ENCODE peak calls at places on chromosomes 5 and 9, in six cellular contexts. One of them, this sample, is unnamed.

GRCh38 chr9:2876320-2876719 is 32.4 kb upstream of the PUM3 start:
- DNase-seq in activated CD8-positive, alpha-beta memory T cell treated with anti-CD3 and anti-CD28 coated beads for 24 hours: no peak
- DNase-seq in CD4-positive, alpha-beta T cell: no peak
- DNase-seq in Calu3: no peak
- DNase-seq in HTR-8/SVneo: no peak
- DNase-seq in substantia nigra: no peak
- DNase-seq in this sample: no peak

GRCh38 chr5:113357696-113358476 is 76.9 kb downstream of the TSSK1B start:
- DNase-seq in activated CD8-positive, alpha-beta memory T cell treated with anti-CD3 and anti-CD28 coated beads for 24 hours: no peak
- DNase-seq in CD4-positive, alpha-beta T cell: no peak
- DNase-seq in Calu3: no peak
- DNase-seq in HTR-8/SVneo: no peak
- DNase-seq in substantia nigra: no peak
- DNase-seq in this sample: no peak

GRCh38 chr5:131521252-131521651 is 113.8 kb downstream of the RAPGEF6 start:
- DNase-seq in activated CD8-positive, alpha-beta memory T cell treated with anti-CD3 and anti-CD28 coated beads for 24 hours: no peak
- DNase-seq in CD4-positive, alpha-beta T cell: no peak
- DNase-seq in Calu3: no peak
- DNase-seq in HTR-8/SVneo: peak; percentile 10
- DNase-seq in substantia nigra: no peak
- DNase-seq in this sample: peak; percentile 49

GRCh38 chr9:120531683-120532300 is 48.2 kb downstream of the CDK5RAP2 start:
- DNase-seq in activated CD8-positive, alpha-beta memory T cell treated with anti-CD3 and anti-CD28 coated beads for 24 hours: no peak
- DNase-seq in CD4-positive, alpha-beta T cell: no peak
- DNase-seq in Calu3: peak; percentile 30
- DNase-seq in HTR-8/SVneo: peak; percentile 10
- DNase-seq in substantia nigra: no peak
- DNase-seq in this sample: no peak

GRCh38 chr9:105067895-105068580 is 140.1 kb upstream of the ABCA1 start:
- DNase-seq in activated CD8-positive, alpha-beta memory T cell treated with anti-CD3 and anti-CD28 coated beads for 24 hours: no peak
- DNase-seq in CD4-positive, alpha-beta T cell: no peak
- DNase-seq in Calu3: no peak
- DNase-seq in HTR-8/SVneo: no peak
- DNase-seq in substantia nigra: no peak
- DNase-seq in this sample: peak; percentile 61

GRCh38 chr9:124290053-124290581 is 32.4 kb downstream of the NEK6 start:
- DNase-seq in activated CD8-positive, alpha-beta memory T cell treated with anti-CD3 and anti-CD28 coated beads for 24 hours: no peak
- DNase-seq in CD4-positive, alpha-beta T cell: no peak
- DNase-seq in Calu3: no peak
- DNase-seq in HTR-8/SVneo: no peak
- DNase-seq in substantia nigra: no peak
- DNase-seq in this sample: no peak

GRCh38 chr5:175593794-175594193 is 64.1 kb upstream of the HRH2 start:
- DNase-seq in activated CD8-positive, alpha-beta memory T cell treated with anti-CD3 and anti-CD28 coated beads for 24 hours: no peak
- DNase-seq in CD4-positive, alpha-beta T cell: no peak
- DNase-seq in Calu3: no peak
- DNase-seq in HTR-8/SVneo: no peak
- DNase-seq in substantia nigra: no peak
- DNase-seq in this sample: no peak

GRCh38 chr5:76579166-76579765 is 43.9 kb downstream of the F2RL2 start:
- DNase-seq in activated CD8-positive, alpha-beta memory T cell treated with anti-CD3 and anti-CD28 coated beads for 24 hours: no peak
- DNase-seq in CD4-positive, alpha-beta T cell: no peak
- DNase-seq in Calu3: no peak
- DNase-seq in HTR-8/SVneo: no peak
- DNase-seq in substantia nigra: no peak
- DNase-seq in this sample: peak; percentile 8

GRCh38 chr9:13832451-13832850 is 481.5 kb downstream of the NFIB start:
- DNase-seq in activated CD8-positive, alpha-beta memory T cell treated with anti-CD3 and anti-CD28 coated beads for 24 hours: no peak
- DNase-seq in CD4-positive, alpha-beta T cell: no peak
- DNase-seq in Calu3: no peak
- DNase-seq in HTR-8/SVneo: no peak
- DNase-seq in substantia nigra: no peak
- DNase-seq in this sample: no peak

GRCh38 chr9:127991017-127991756 is 10.4 kb upstream of the EEIG1 start:
- DNase-seq in activated CD8-positive, alpha-beta memory T cell treated with anti-CD3 and anti-CD28 coated beads for 24 hours: no peak
- DNase-seq in CD4-positive, alpha-beta T cell: no peak
- DNase-seq in Calu3: peak; percentile 50
- DNase-seq in HTR-8/SVneo: no peak
- DNase-seq in substantia nigra: no peak
- DNase-seq in this sample: peak; percentile 58

GRCh38 chr5:150219861-150220260 is 30.0 kb downstream of the SLC6A7 start:
- DNase-seq in activated CD8-positive, alpha-beta memory T cell treated with anti-CD3 and anti-CD28 coated beads for 24 hours: no peak
- DNase-seq in CD4-positive, alpha-beta T cell: no peak
- DNase-seq in Calu3: no peak
- DNase-seq in HTR-8/SVneo: no peak
- DNase-seq in substantia nigra: no peak
- DNase-seq in this sample: no peak

GRCh38 chr5:134803821-134804220 is 41.9 kb upstream of the C5orf24 start:
- DNase-seq in activated CD8-positive, alpha-beta memory T cell treated with anti-CD3 and anti-CD28 coated beads for 24 hours: no peak
- DNase-seq in CD4-positive, alpha-beta T cell: no peak
- DNase-seq in Calu3: no peak
- DNase-seq in HTR-8/SVneo: no peak
- DNase-seq in substantia nigra: no peak
- DNase-seq in this sample: no peak

GRCh38 chr9:33350310-33350709 is 52.1 kb downstream of the AQP7 start:
- DNase-seq in activated CD8-positive, alpha-beta memory T cell treated with anti-CD3 and anti-CD28 coated beads for 24 hours: no peak
- DNase-seq in CD4-positive, alpha-beta T cell: no peak
- DNase-seq in Calu3: no peak
- DNase-seq in HTR-8/SVneo: no peak
- DNase-seq in substantia nigra: no peak
- DNase-seq in this sample: peak; percentile 49

GRCh38 chr9:121916008-121916407 is 177.1 kb downstream of the TTLL11 start:
- DNase-seq in activated CD8-positive, alpha-beta memory T cell treated with anti-CD3 and anti-CD28 coated beads for 24 hours: no peak
- DNase-seq in CD4-positive, alpha-beta T cell: no peak
- DNase-seq in Calu3: no peak
- DNase-seq in HTR-8/SVneo: no peak
- DNase-seq in substantia nigra: no peak
- DNase-seq in this sample: no peak

GRCh38 chr5:89047591-89047990 is 164.6 kb upstream of the MEF2C start:
- DNase-seq in activated CD8-positive, alpha-beta memory T cell treated with anti-CD3 and anti-CD28 coated beads for 24 hours: no peak
- DNase-seq in CD4-positive, alpha-beta T cell: no peak
- DNase-seq in Calu3: no peak
- DNase-seq in HTR-8/SVneo: no peak
- DNase-seq in substantia nigra: no peak
- DNase-seq in this sample: no peak

GRCh38 chr5:149586708-149587318 is 5.5 kb downstream of the ARHGEF37 start:
- DNase-seq in activated CD8-positive, alpha-beta memory T cell treated with anti-CD3 and anti-CD28 coated beads for 24 hours: peak; percentile 11
- DNase-seq in CD4-positive, alpha-beta T cell: no peak
- DNase-seq in Calu3: no peak
- DNase-seq in HTR-8/SVneo: no peak
- DNase-seq in substantia nigra: no peak
- DNase-seq in this sample: no peak

GRCh38 chr5:175750476-175751080 is 92.7 kb downstream of the HRH2 start:
- DNase-seq in activated CD8-positive, alpha-beta memory T cell treated with anti-CD3 and anti-CD28 coated beads for 24 hours: peak; percentile 17
- DNase-seq in CD4-positive, alpha-beta T cell: no peak
- DNase-seq in Calu3: no peak
- DNase-seq in HTR-8/SVneo: no peak
- DNase-seq in substantia nigra: no peak
- DNase-seq in this sample: no peak

GRCh38 chr9:34338664-34339063 is 9.3 kb downstream of the NUDT2 start:
- DNase-seq in activated CD8-positive, alpha-beta memory T cell treated with anti-CD3 and anti-CD28 coated beads for 24 hours: no peak
- DNase-seq in CD4-positive, alpha-beta T cell: no peak
- DNase-seq in Calu3: no peak
- DNase-seq in HTR-8/SVneo: no peak
- DNase-seq in substantia nigra: peak; percentile 34
- DNase-seq in this sample: no peak

GRCh38 chr5:13985736-13986418 is 41.4 kb upstream of the DNAH5 start:
- DNase-seq in activated CD8-positive, alpha-beta memory T cell treated with anti-CD3 and anti-CD28 coated beads for 24 hours: no peak
- DNase-seq in CD4-positive, alpha-beta T cell: no peak
- DNase-seq in Calu3: peak; percentile 77
- DNase-seq in HTR-8/SVneo: peak; percentile 90
- DNase-seq in substantia nigra: no peak
- DNase-seq in this sample: peak; percentile 86

GRCh38 chr5:124232517-124232916 is 513.9 kb downstream of the ZNF608 start:
- DNase-seq in activated CD8-positive, alpha-beta memory T cell treated with anti-CD3 and anti-CD28 coated beads for 24 hours: no peak
- DNase-seq in CD4-positive, alpha-beta T cell: no peak
- DNase-seq in Calu3: no peak
- DNase-seq in HTR-8/SVneo: no peak
- DNase-seq in substantia nigra: peak; percentile 24
- DNase-seq in this sample: no peak

GRCh38 chr9:127575875-127576778 is 36.0 kb upstream of the STXBP1 start:
- DNase-seq in activated CD8-positive, alpha-beta memory T cell treated with anti-CD3 and anti-CD28 coated beads for 24 hours: no peak
- DNase-seq in CD4-positive, alpha-beta T cell: no peak
- DNase-seq in Calu3: no peak
- DNase-seq in HTR-8/SVneo: no peak
- DNase-seq in substantia nigra: no peak
- DNase-seq in this sample: no peak

GRCh38 chr5:59999056-59999455 is 105.5 kb upstream of the PDE4D start:
- DNase-seq in activated CD8-positive, alpha-beta memory T cell treated with anti-CD3 and anti-CD28 coated beads for 24 hours: no peak
- DNase-seq in CD4-positive, alpha-beta T cell: no peak
- DNase-seq in Calu3: no peak
- DNase-seq in HTR-8/SVneo: peak; percentile 18
- DNase-seq in substantia nigra: no peak
- DNase-seq in this sample: peak; percentile 28

GRCh38 chr5:53343187-53343586 is 137.2 kb upstream of the FST start:
- DNase-seq in activated CD8-positive, alpha-beta memory T cell treated with anti-CD3 and anti-CD28 coated beads for 24 hours: no peak
- DNase-seq in CD4-positive, alpha-beta T cell: no peak
- DNase-seq in Calu3: no peak
- DNase-seq in HTR-8/SVneo: no peak
- DNase-seq in substantia nigra: no peak
- DNase-seq in this sample: no peak

GRCh38 chr9:114216081-114216480 is 60.7 kb downstream of the COL27A1 start:
- DNase-seq in activated CD8-positive, alpha-beta memory T cell treated with anti-CD3 and anti-CD28 coated beads for 24 hours: no peak
- DNase-seq in CD4-positive, alpha-beta T cell: no peak
- DNase-seq in Calu3: peak; percentile 20
- DNase-seq in HTR-8/SVneo: peak; percentile 37
- DNase-seq in substantia nigra: peak; percentile 41
- DNase-seq in this sample: no peak

GRCh38 chr9:92228628-92229027 is 64.9 kb downstream of the IARS1 start:
- DNase-seq in activated CD8-positive, alpha-beta memory T cell treated with anti-CD3 and anti-CD28 coated beads for 24 hours: no peak
- DNase-seq in CD4-positive, alpha-beta T cell: no peak
- DNase-seq in Calu3: no peak
- DNase-seq in HTR-8/SVneo: no peak
- DNase-seq in substantia nigra: no peak
- DNase-seq in this sample: no peak

GRCh38 chr5:64792474-64792873 is 23.7 kb downstream of the CWC27 start:
- DNase-seq in activated CD8-positive, alpha-beta memory T cell treated with anti-CD3 and anti-CD28 coated beads for 24 hours: no peak
- DNase-seq in CD4-positive, alpha-beta T cell: no peak
- DNase-seq in Calu3: no peak
- DNase-seq in HTR-8/SVneo: no peak
- DNase-seq in substantia nigra: no peak
- DNase-seq in this sample: no peak

GRCh38 chr9:136160321-136160938 is 41.8 kb upstream of the TMEM250 start:
- DNase-seq in activated CD8-positive, alpha-beta memory T cell treated with anti-CD3 and anti-CD28 coated beads for 24 hours: no peak
- DNase-seq in CD4-positive, alpha-beta T cell: no peak
- DNase-seq in Calu3: no peak
- DNase-seq in HTR-8/SVneo: no peak
- DNase-seq in substantia nigra: no peak
- DNase-seq in this sample: no peak

GRCh38 chr5:107389130-107389553 is 281.6 kb downstream of the EFNA5 start:
- DNase-seq in activated CD8-positive, alpha-beta memory T cell treated with anti-CD3 and anti-CD28 coated beads for 24 hours: no peak
- DNase-seq in CD4-positive, alpha-beta T cell: no peak
- DNase-seq in Calu3: peak; percentile 67
- DNase-seq in HTR-8/SVneo: peak; percentile 20
- DNase-seq in substantia nigra: no peak
- DNase-seq in this sample: peak; percentile 67

GRCh38 chr5:96614110-96614691 is 48.0 kb upstream of the CAST start:
- DNase-seq in activated CD8-positive, alpha-beta memory T cell treated with anti-CD3 and anti-CD28 coated beads for 24 hours: no peak
- DNase-seq in CD4-positive, alpha-beta T cell: peak; percentile 13
- DNase-seq in Calu3: peak; percentile 73
- DNase-seq in HTR-8/SVneo: peak; percentile 80
- DNase-seq in substantia nigra: peak; percentile 80
- DNase-seq in this sample: peak; percentile 94

GRCh38 chr5:18216016-18216415 is 581.8 kb downstream of the TAF11L14 start:
- DNase-seq in activated CD8-positive, alpha-beta memory T cell treated with anti-CD3 and anti-CD28 coated beads for 24 hours: no peak
- DNase-seq in CD4-positive, alpha-beta T cell: no peak
- DNase-seq in Calu3: no peak
- DNase-seq in HTR-8/SVneo: no peak
- DNase-seq in substantia nigra: no peak
- DNase-seq in this sample: no peak

GRCh38 chr9:5642170-5642569 is 13.3 kb downstream of the RIC1 start:
- DNase-seq in activated CD8-positive, alpha-beta memory T cell treated with anti-CD3 and anti-CD28 coated beads for 24 hours: no peak
- DNase-seq in CD4-positive, alpha-beta T cell: no peak
- DNase-seq in Calu3: no peak
- DNase-seq in HTR-8/SVneo: no peak
- DNase-seq in substantia nigra: no peak
- DNase-seq in this sample: no peak

GRCh38 chr9:77562021-77562748 is 85.9 kb downstream of the GNA14 start:
- DNase-seq in activated CD8-positive, alpha-beta memory T cell treated with anti-CD3 and anti-CD28 coated beads for 24 hours: no peak
- DNase-seq in CD4-positive, alpha-beta T cell: no peak
- DNase-seq in Calu3: no peak
- DNase-seq in HTR-8/SVneo: no peak
- DNase-seq in substantia nigra: no peak
- DNase-seq in this sample: no peak

GRCh38 chr5:157518963-157519362 is 56.6 kb downstream of the ADAM19 start:
- DNase-seq in activated CD8-positive, alpha-beta memory T cell treated with anti-CD3 and anti-CD28 coated beads for 24 hours: no peak
- DNase-seq in CD4-positive, alpha-beta T cell: no peak
- DNase-seq in Calu3: no peak
- DNase-seq in HTR-8/SVneo: no peak
- DNase-seq in substantia nigra: no peak
- DNase-seq in this sample: no peak

GRCh38 chr9:115285806-115286205 is 167.8 kb upstream of the TNC start:
- DNase-seq in activated CD8-positive, alpha-beta memory T cell treated with anti-CD3 and anti-CD28 coated beads for 24 hours: no peak
- DNase-seq in CD4-positive, alpha-beta T cell: no peak
- DNase-seq in Calu3: no peak
- DNase-seq in HTR-8/SVneo: no peak
- DNase-seq in substantia nigra: no peak
- DNase-seq in this sample: no peak

GRCh38 chr9:131732636-131733340 is 7.1 kb downstream of the RAPGEF1 start:
- DNase-seq in activated CD8-positive, alpha-beta memory T cell treated with anti-CD3 and anti-CD28 coated beads for 24 hours: no peak
- DNase-seq in CD4-positive, alpha-beta T cell: peak; percentile 24
- DNase-seq in Calu3: no peak
- DNase-seq in HTR-8/SVneo: no peak
- DNase-seq in substantia nigra: no peak
- DNase-seq in this sample: no peak

GRCh38 chr5:32270178-32270577 is 42.6 kb downstream of the MTMR12 start:
- DNase-seq in activated CD8-positive, alpha-beta memory T cell treated with anti-CD3 and anti-CD28 coated beads for 24 hours: no peak
- DNase-seq in CD4-positive, alpha-beta T cell: no peak
- DNase-seq in Calu3: no peak
- DNase-seq in HTR-8/SVneo: no peak
- DNase-seq in substantia nigra: no peak
- DNase-seq in this sample: no peak

GRCh38 chr9:135247174-135247930 is 159.9 kb downstream of the OLFM1 start:
- DNase-seq in activated CD8-positive, alpha-beta memory T cell treated with anti-CD3 and anti-CD28 coated beads for 24 hours: no peak
- DNase-seq in CD4-positive, alpha-beta T cell: no peak
- DNase-seq in Calu3: no peak
- DNase-seq in HTR-8/SVneo: no peak
- DNase-seq in substantia nigra: no peak
- DNase-seq in this sample: no peak

GRCh38 chr5:14323466-14323865 is 180.3 kb downstream of the TRIO start:
- DNase-seq in activated CD8-positive, alpha-beta memory T cell treated with anti-CD3 and anti-CD28 coated beads for 24 hours: no peak
- DNase-seq in CD4-positive, alpha-beta T cell: no peak
- DNase-seq in Calu3: no peak
- DNase-seq in HTR-8/SVneo: no peak
- DNase-seq in substantia nigra: no peak
- DNase-seq in this sample: no peak

GRCh38 chr5:85441138-85441537 is 1056.5 kb upstream of the EDIL3 start:
- DNase-seq in activated CD8-positive, alpha-beta memory T cell treated with anti-CD3 and anti-CD28 coated beads for 24 hours: no peak
- DNase-seq in CD4-positive, alpha-beta T cell: no peak
- DNase-seq in Calu3: no peak
- DNase-seq in HTR-8/SVneo: no peak
- DNase-seq in substantia nigra: no peak
- DNase-seq in this sample: no peak

This sample was measured in kidney glomerular epithelial cell.